ENCODE peak calls at places on chromosome X, in ten cellular contexts. H, I, X, Y, Q, N, A, E, O and M are unnamed samples.

GRCh38 chrX:3144651-3145050 is 103.4 kb downstream of the ARSF start:
- DNase-seq in H (no peak), I (no peak), X (no peak), Y (no peak), Q (no peak), N (no peak), A (no peak), E (no peak), O (no peak), M (no peak)

GRCh38 chrX:111652719-111653118 is 28.3 kb upstream of the ALG13 start:
- DNase-seq in H (no peak), I (no peak), X (no peak), Y (no peak), Q (peak; percentile 22), N (no peak), A (no peak), E (no peak), O (no peak), M (no peak)

GRCh38 chrX:69538321-69538876 is 34.3 kb downstream of the NALF2 start:
- DNase-seq in H (no peak), I (peak; percentile 59), X (peak; percentile 14), Y (peak; percentile 2), Q (peak; percentile 83), N (no peak), A (peak; percentile 62), E (peak; percentile 13), O (peak; percentile 90), M (peak; percentile 60)

GRCh38 chrX:97898798-97899197 is 1015.1 kb downstream of the RPA4 start:
- DNase-seq in H (no peak), I (peak; percentile 27), X (no peak), Y (no peak), Q (no peak), N (no peak), A (no peak), E (no peak), O (no peak), M (no peak)

GRCh38 chrX:54494970-54495813 is 842 bp downstream of the FGD1 start:
- DNase-seq in H (peak; percentile 7), I (peak; percentile 33), X (peak; percentile 17), Y (no peak), Q (peak; percentile 45), N (no peak), A (no peak), E (peak; percentile 30), O (peak; percentile 57), M (no peak)

GRCh38 chrX:110139172-110139571 is 136.3 kb downstream of the TMEM164 start:
- DNase-seq in H (no peak), I (no peak), X (no peak), Y (no peak), Q (no peak), N (no peak), A (no peak), E (no peak), O (no peak), M (no peak)

GRCh38 chrX:13697976-13698375 is 9.0 kb downstream of the RAB9A start:
- DNase-seq in H (no peak), I (no peak), X (no peak), Y (no peak), Q (no peak), N (no peak), A (no peak), E (no peak), O (no peak), M (no peak)

GRCh38 chrX:44314855-44315254 is 28.6 kb downstream of the EFHC2 start:
- DNase-seq in H (no peak), I (no peak), X (no peak), Y (no peak), Q (no peak), N (no peak), A (no peak), E (no peak), O (no peak), M (no peak)

GRCh38 chrX:138885886-138886285 is 174.4 kb upstream of the FGF13 start:
- DNase-seq in H (peak; percentile 63), I (peak; percentile 31), X (peak; percentile 5), Y (no peak), Q (no peak), N (peak; percentile 35), A (no peak), E (no peak), O (no peak), M (no peak)

GRCh38 chrX:53050841-53051240 is 2.3 kb downstream of the GPR173 start:
- DNase-seq in H (no peak), I (no peak), X (no peak), Y (no peak), Q (no peak), N (no peak), A (no peak), E (no peak), O (no peak), M (no peak)

GRCh38 chrX:13851996-13852695 is 35.3 kb upstream of the GPM6B start:
- DNase-seq in H (no peak), I (peak; percentile 15), X (no peak), Y (no peak), Q (no peak), N (no peak), A (no peak), E (peak; percentile 22), O (no peak), M (no peak)

GRCh38 chrX:85243761-85244410 is at the start of the genes SATL1 and ZNF711:
- DNase-seq in H (no peak), I (peak; percentile 1), X (peak; percentile 2), Y (peak; percentile 53), Q (peak; percentile 85), N (peak; percentile 16), A (peak; percentile 5), E (peak; percentile 42), O (peak; percentile 94), M (no peak)

GRCh38 chrX:68413254-68413653 is 20.0 kb downstream of the OPHN1 start:
- DNase-seq in H (no peak), I (no peak), X (no peak), Y (no peak), Q (no peak), N (no peak), A (no peak), E (no peak), O (no peak), M (no peak)

GRCh38 chrX:23434356-23434884 is 99.8 kb downstream of the PTCHD1 start:
- DNase-seq in H (no peak), I (peak; percentile 64), X (peak; percentile 41), Y (no peak), Q (peak; percentile 14), N (peak; percentile 6), A (no peak), E (peak; percentile 51), O (no peak), M (no peak)

GRCh38 chrX:151177141-151178027 is 1.0 kb downstream of the GPR50 start:
- DNase-seq in H (no peak), I (no peak), X (no peak), Y (no peak), Q (peak; percentile 18), N (no peak), A (no peak), E (no peak), O (peak; percentile 73), M (no peak)

GRCh38 chrX:119155416-119156035 is 27.9 kb upstream of the KIAA1210 start:
- DNase-seq in H (peak; percentile 31), I (peak; percentile 66), X (peak; percentile 46), Y (no peak), Q (peak; percentile 39), N (no peak), A (no peak), E (no peak), O (no peak), M (no peak)

GRCh38 chrX:9878141-9878875 is 88.8 kb upstream of the CLDN34 start:
- DNase-seq in H (peak; percentile 2), I (no peak), X (no peak), Y (peak; percentile 26), Q (no peak), N (peak; percentile 49), A (no peak), E (no peak), O (no peak), M (no peak)

GRCh38 chrX:39605183-39605582 is 492.6 kb downstream of the BCOR start:
- DNase-seq in H (no peak), I (no peak), X (no peak), Y (no peak), Q (no peak), N (no peak), A (no peak), E (no peak), O (peak; percentile 87), M (no peak)

GRCh38 chrX:69104756-69105434 is 60.4 kb downstream of the PJA1 start:
- DNase-seq in H (no peak), I (no peak), X (no peak), Y (no peak), Q (no peak), N (no peak), A (no peak), E (no peak), O (peak; percentile 92), M (no peak)